ENCODE peak calls at places on chromosomes 4 and X, in nine cellular contexts. H, E, C, T, N, J, Y, R and B are unnamed samples. For H3K4me1, the result is how much of the 10 kb centered on the place peaks cover.

GRCh38 chrX:13029831-13030771 is 14.3 kb downstream of the FAM9C start:
- DNase-seq in J (peak), C (peak), Y (peak), N (no peak), T (no peak), R (no peak), E (no peak), H (no peak), B (no peak)

GRCh38 chr4:88021824-88022223 is 14.4 kb downstream of the PKD2 start:
- DNase-seq in T (no peak), J (no peak), R (no peak), Y (no peak), E (no peak), C (no peak), H (no peak), N (no peak), B (no peak)

GRCh38 chrX:10414872-10415703 is 205.3 kb downstream of the MID1 start:
- DNase-seq in H (no peak), T (no peak), N (no peak), E (no peak), J (no peak), C (no peak), Y (no peak), R (no peak), B (no peak)

GRCh38 chrX:151771726-151772125 is 37.2 kb downstream of the CNGA2 start:
- DNase-seq in T (no peak), R (no peak), H (no peak), Y (no peak), E (no peak), N (no peak), J (no peak), C (no peak), B (no peak)

GRCh38 chr4:165662341-165662740 is 210.7 kb upstream of the TLL1 start:
- DNase-seq in E (no peak), H (no peak), R (no peak), C (no peak), J (no peak), Y (no peak), N (no peak), T (no peak), B (no peak)

GRCh38 chr4:47031713-47032404 is 492 bp downstream of the GABRB1 start:
- DNase-seq in R (no peak), Y (peak), E (no peak), J (no peak), T (no peak), C (no peak), N (no peak), H (no peak), B (no peak)

GRCh38 chr4:8727131-8727530 is 134.6 kb downstream of the CPZ start:
- DNase-seq in T (no peak), Y (no peak), R (no peak), E (no peak), N (no peak), C (no peak), J (no peak), H (no peak), B (no peak)

GRCh38 chrX:109350621-109351020 is 131.3 kb downstream of the GUCY2F start:
- DNase-seq in J (no peak), R (no peak), E (no peak), Y (no peak), T (no peak), C (no peak), H (no peak), N (no peak), B (no peak)

GRCh38 chr4:163681208-163681821 is 186.8 kb downstream of the TMA16 start:
- DNase-seq in E (no peak), C (peak), Y (peak), H (no peak), T (no peak), N (no peak), J (peak), R (peak), B (peak)

GRCh38 chr4:3285558-3286334 is 7.1 kb upstream of the RGS12 start:
- DNase-seq in J (no peak), Y (no peak), C (no peak), T (no peak), N (peak), H (no peak), R (no peak), E (peak), B (peak)

DNA sequence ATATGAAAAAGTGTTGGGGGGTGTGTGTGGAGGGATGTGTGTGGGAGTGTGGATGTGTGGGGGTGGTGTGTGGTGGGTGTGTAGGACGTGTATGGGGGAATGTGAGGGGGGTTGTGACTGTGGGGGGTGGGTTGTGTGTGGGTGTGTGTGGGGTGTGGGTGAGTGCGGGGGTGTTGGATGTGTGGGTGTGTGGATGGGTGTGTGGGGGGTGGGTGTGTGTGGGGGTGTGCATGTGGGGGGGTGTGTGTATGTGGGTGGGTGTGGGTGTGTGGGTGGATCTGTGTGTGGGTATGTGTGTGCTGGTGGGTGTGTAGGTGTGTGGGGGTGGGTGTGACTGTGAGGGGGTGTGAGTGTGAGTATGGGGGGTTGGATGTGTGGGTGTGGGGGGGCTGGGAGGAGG is 47.8 kb downstream of the KDR start:
- DNase-seq in Y (no peak), T (no peak), E (no peak), C (no peak), J (no peak), H (no peak), R (no peak), N (no peak), B (no peak)
- H3K4me1 ChIP-seq in Y (under half), T (under half), E (under half), C (under half), J (under half), H (under half), R (under half), N (under half), B (under half)

GRCh38 chr4:147981305-147981704 is 249.4 kb downstream of the ARHGAP10 start:
- DNase-seq in J (no peak), R (no peak), H (no peak), E (no peak), C (no peak), T (no peak), Y (no peak), N (no peak), B (no peak)
- H3K4me1 ChIP-seq in J (under half), R (under half), H (under half), E (under half), C (under half), T (under half), Y (under half), N (under half), B (under half)

DNA sequence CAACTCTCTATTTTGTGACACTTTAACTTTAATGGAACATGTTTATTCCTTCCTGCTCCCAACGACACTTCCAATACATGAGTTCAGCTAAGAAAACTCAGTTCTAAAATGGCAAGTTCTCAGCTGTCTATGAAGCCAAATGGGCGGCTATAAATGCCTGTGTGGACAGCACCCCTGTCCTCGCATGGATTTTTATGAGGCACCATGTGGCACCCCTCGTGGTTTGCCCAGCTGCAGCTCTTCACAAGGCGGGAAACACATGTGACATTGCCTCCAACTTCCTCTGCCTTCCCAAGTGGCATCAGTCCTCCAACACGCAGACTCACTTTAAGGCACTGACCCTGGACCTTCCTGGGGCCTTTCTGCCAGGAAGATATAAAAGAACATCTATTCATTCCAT is 48.0 kb downstream of the SH3RF1 start:
- DNase-seq in E (no peak), H (no peak), R (no peak), N (no peak), J (no peak), Y (no peak), C (no peak), T (no peak), B (no peak)
- H3K4me1 ChIP-seq in E (under half), H (under half), R (under half), N (under half), J (under half), Y (under half), C (under half), T (under half), B (under half)

GRCh38 chrX:97397371-97397770 is 513.7 kb downstream of the RPA4 start:
- DNase-seq in T (no peak), R (no peak), Y (no peak), C (no peak), J (no peak), H (no peak), E (no peak), N (no peak), B (no peak)

GRCh38 chrX:97400492-97400891 is 516.8 kb downstream of the RPA4 start:
- DNase-seq in T (no peak), H (no peak), N (no peak), R (no peak), C (no peak), Y (no peak), J (no peak), E (no peak), B (no peak)

GRCh38 chrX:97401154-97401553 is 517.4 kb downstream of the RPA4 start:
- DNase-seq in Y (peak), C (no peak), N (no peak), T (no peak), E (no peak), J (no peak), R (no peak), H (no peak), B (no peak)

GRCh38 chrX:97398030-97398551 is 514.4 kb downstream of the RPA4 start:
- DNase-seq in N (no peak), R (no peak), E (no peak), C (no peak), Y (peak), J (no peak), H (no peak), T (no peak), B (no peak)

DNA sequence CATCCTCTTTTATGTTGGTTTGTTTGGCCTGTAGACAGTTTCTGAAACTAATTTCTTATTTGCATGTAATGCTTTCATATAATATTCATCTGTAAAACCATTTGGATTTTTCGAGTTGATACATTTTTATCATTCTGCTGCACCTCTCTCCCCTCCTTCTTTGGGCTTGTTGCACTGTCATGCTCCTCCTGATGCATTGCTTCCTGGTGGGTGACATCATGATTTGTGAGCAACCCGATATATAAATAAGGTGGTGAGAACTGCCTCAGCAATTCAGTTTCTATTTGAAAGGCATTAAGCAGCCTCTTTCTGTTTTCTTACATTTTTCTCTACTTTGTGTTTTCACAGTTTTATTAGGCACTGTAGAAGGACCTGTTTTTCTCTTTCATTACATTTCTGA is 515.7 kb downstream of the RPA4 start:
- DNase-seq in J (no peak), Y (peak), T (no peak), H (no peak), N (no peak), R (no peak), E (no peak), C (no peak), B (no peak)
- H3K4me1 ChIP-seq in J (under half), Y (under half), T (under half), H (under half), N (under half), R (under half), E (under half), C (under half), B (under half)